ENCODE peak calls at places on chromosomes 16 and 17, in five cellular contexts. D, F, W, X and S are unnamed samples.

GRCh38 chr16:175145-175949 is 1.1 kb upstream of the HBA1 start:
- DNase-seq in F (no peak), W (no peak), D (no peak), X (no peak), S (no peak)

GRCh38 chr16:14043278-14043677 is 27.8 kb upstream of the MRTFB start:
- DNase-seq in D (no peak), X (no peak), F (no peak), W (no peak), S (no peak)

GRCh38 chr16:21626659-21627277 is 25.6 kb downstream of the IGSF6 start:
- DNase-seq in X (no peak), W (peak; percentile 90), F (no peak), D (no peak), S (peak; percentile 33)

GRCh38 chr17:36936455-36936934 is 780 bp upstream of the LHX1 start:
- DNase-seq in D (no peak), F (no peak), X (no peak), W (peak; percentile 70), S (no peak)

GRCh38 chr17:49851387-49852291 is 3.8 kb upstream of the TAC4 start:
- DNase-seq in W (peak; percentile 65), D (peak; percentile 55), X (peak; percentile 61), F (peak; percentile 71), S (peak; percentile 10)

GRCh38 chr16:86432691-86433090 is 77.6 kb upstream of the FOXF1 start:
- DNase-seq in X (no peak), W (no peak), F (no peak), D (no peak), S (no peak)

GRCh38 chr17:29148257-29148789 is 31.9 kb downstream of the MYO18A start:
- DNase-seq in W (no peak), F (no peak), D (no peak), X (no peak), S (no peak)

GRCh38 chr16:85563031-85563430 is 50.1 kb upstream of the GSE1 start:
- DNase-seq in W (no peak), X (no peak), F (no peak), D (no peak), S (no peak)

GRCh38 chr16:1458336-1458976 is 14.1 kb upstream of the CCDC154 start:
- DNase-seq in X (no peak), D (peak; percentile 75), F (no peak), W (no peak), S (no peak)

GRCh38 chr17:46742539-46743270 is 75.8 kb downstream of the WNT3 start:
- DNase-seq in X (no peak), W (peak; percentile 97), F (no peak), D (no peak), S (peak; percentile 86)

GRCh38 chr17:59161477-59161876 is 5.9 kb downstream of the PRR11 start:
- DNase-seq in W (no peak), X (no peak), F (no peak), D (no peak), S (no peak)

GRCh38 chr17:15479697-15480096 is 12.3 kb upstream of the CDRT4 start:
- DNase-seq in D (no peak), F (no peak), W (peak; percentile 58), X (no peak), S (no peak)

GRCh38 chr16:19356024-19356952 is 61.4 kb upstream of the TMC5 start:
- DNase-seq in D (no peak), F (no peak), X (no peak), W (no peak), S (no peak)

GRCh38 chr17:60947100-60947499 is 269.4 kb downstream of the BCAS3 start:
- DNase-seq in X (no peak), D (no peak), W (no peak), F (no peak), S (no peak)

GRCh38 chr17:3885970-3886369 is 6.9 kb downstream of the CAMKK1 start:
- DNase-seq in X (no peak), D (no peak), W (peak; percentile 61), F (no peak), S (peak; percentile 19)

GRCh38 chr17:43758497-43759174 is at the start of gene SOST:
- DNase-seq in X (no peak), F (no peak), W (no peak), D (no peak), S (no peak)

GRCh38 chr16:71625113-71625850 is 702 bp upstream of the MARVELD3 start:
- DNase-seq in D (no peak), F (no peak), X (no peak), W (no peak), S (no peak)

GRCh38 chr17:55731586-55732250 is 9.1 kb upstream of the TMEM100 start:
- DNase-seq in X (no peak), F (peak; percentile 90), W (no peak), D (no peak), S (no peak)

GRCh38 chr16:88784074-88784855 is 755 bp downstream of the PIEZO1 start:
- DNase-seq in D (no peak), W (peak; percentile 83), X (no peak), F (peak; percentile 87), S (peak; percentile 36)

GRCh38 chr16:49608095-49608494 is 234.5 kb downstream of the C16orf78 start:
- DNase-seq in W (no peak), X (no peak), F (peak; percentile 43), D (no peak), S (no peak)

GRCh38 chr16:8568231-8568617 is 22.1 kb downstream of the TMEM114 start:
- DNase-seq in W (no peak), D (no peak), X (no peak), F (no peak), S (no peak)

GRCh38 chr17:82121246-82121645 is 23.2 kb upstream of the FASN start:
- DNase-seq in W (no peak), X (no peak), D (no peak), F (no peak), S (no peak)

GRCh38 chr16:30585022-30585399 is 486 bp downstream of the ZNF785 start:
- DNase-seq in F (no peak), X (no peak), D (no peak), W (peak; percentile 34), S (no peak)

GRCh38 chr17:38352245-38353083 is 820 bp downstream of the SOCS7 start:
- DNase-seq in F (no peak), X (peak; percentile 32), D (no peak), W (peak; percentile 22), S (no peak)

GRCh38 chr16:997440-998051 is 16.0 kb downstream of the SOX8 start:
- DNase-seq in F (no peak), D (peak; percentile 81), W (peak; percentile 89), X (no peak), S (peak; percentile 25)

GRCh38 chr17:39921323-39921722 is 2.9 kb upstream of the GSDMB start:
- DNase-seq in W (no peak), X (no peak), D (no peak), F (no peak), S (no peak)

GRCh38 chr17:55420067-55420775 is 1.4 kb downstream of the MMD start:
- DNase-seq in F (no peak), D (no peak), X (no peak), W (no peak), S (no peak)

GRCh38 chr17:76491271-76492184 is 9.7 kb downstream of the RHBDF2 start:
- DNase-seq in X (no peak), F (no peak), W (no peak), D (no peak), S (no peak)

GRCh38 chr17:18031955-18032354 is 7.0 kb downstream of the ATPAF2 start:
- DNase-seq in X (no peak), D (no peak), W (peak; percentile 81), F (no peak), S (peak; percentile 12)

GRCh38 chr17:1473841-1474240 is 17.8 kb upstream of the CRK start:
- DNase-seq in F (no peak), W (no peak), D (peak; percentile 71), X (no peak), S (no peak)

GRCh38 chr16:67304006-67304405 is 22.5 kb downstream of the KCTD19 start:
- DNase-seq in F (no peak), D (no peak), X (no peak), W (peak; percentile 41), S (peak; percentile 41)

GRCh38 chr17:4072487-4073157 is 70.2 kb downstream of the ZZEF1 start:
- DNase-seq in F (no peak), D (no peak), X (no peak), W (no peak), S (no peak)

GRCh38 chr16:49687603-49688002 is 168.3 kb downstream of the ZNF423 start:
- DNase-seq in W (no peak), D (no peak), F (no peak), X (no peak), S (no peak)

GRCh38 chr17:77795685-77796084 is 162.8 kb upstream of the TNRC6C start:
- DNase-seq in X (no peak), W (no peak), F (no peak), D (peak; percentile 35), S (no peak)

GRCh38 chr16:87674405-87674804 is 72.1 kb downstream of the JPH3 start:
- DNase-seq in D (no peak), F (no peak), W (no peak), X (no peak), S (no peak)

GRCh38 chr17:38885044-38885727 is 15.3 kb downstream of the LASP1 start:
- DNase-seq in X (no peak), D (no peak), F (no peak), W (no peak), S (no peak)

GRCh38 chr17:82257473-82257872 is 16.0 kb downstream of the CSNK1D start:
- DNase-seq in F (no peak), X (no peak), W (peak; percentile 58), D (peak; percentile 84), S (peak; percentile 48)

GRCh38 chr16:54290203-54291106 is 3.9 kb upstream of the IRX3 start:
- DNase-seq in F (no peak), X (no peak), W (no peak), D (no peak), S (no peak)

GRCh38 chr16:30356401-30357084 is 1.4 kb upstream of the CD2BP2 start:
- DNase-seq in W (peak; percentile 13), F (no peak), X (no peak), D (peak; percentile 47), S (no peak)